ENCODE peak calls at places on chromosomes 12 and 14, in five cellular contexts. One of them, this sample, is unnamed.

GRCh38 chr12:114757926-114758325 is 74.0 kb upstream of the TBX3 start:
- DNase-seq in K562: no peak
- DNase-seq in GM12878: no peak
- DNase-seq in SK-N-SH: no peak
- DNase-seq in HCT116: no peak
- DNase-seq in this sample: no peak

GRCh38 chr14:24310387-24310665 is 386 bp downstream of the LTB4R2 start:
- DNase-seq in HCT116: no peak
- DNase-seq in SK-N-SH: no peak
- DNase-seq in GM12878: no peak
- DNase-seq in K562: no peak
- DNase-seq in this sample: no peak

GRCh38 chr14:36717363-36717762 is 55.7 kb downstream of the PAX9 start:
- DNase-seq in HCT116: no peak
- DNase-seq in GM12878: no peak
- DNase-seq in K562: no peak
- DNase-seq in SK-N-SH: no peak
- DNase-seq in this sample: no peak

GRCh38 chr14:97077253-97077653 is 280.1 kb downstream of the VRK1 start:
- DNase-seq in SK-N-SH: peak
- DNase-seq in GM12878: peak
- DNase-seq in K562: peak
- DNase-seq in HCT116: peak
- DNase-seq in this sample: no peak

GRCh38 chr14:88604213-88604612 is 41.4 kb downstream of the ZC3H14 start:
- DNase-seq in SK-N-SH: no peak
- DNase-seq in GM12878: no peak
- DNase-seq in K562: no peak
- DNase-seq in HCT116: no peak
- DNase-seq in this sample: no peak

GRCh38 chr12:15831315-15831993 is 42.3 kb upstream of the EPS8 start:
- DNase-seq in K562: no peak
- DNase-seq in SK-N-SH: no peak
- DNase-seq in HCT116: no peak
- DNase-seq in GM12878: no peak
- DNase-seq in this sample: no peak

GRCh38 chr14:82075566-82075965 is 541.9 kb upstream of the SEL1L start:
- DNase-seq in SK-N-SH: no peak
- DNase-seq in K562: no peak
- DNase-seq in GM12878: no peak
- DNase-seq in HCT116: no peak
- DNase-seq in this sample: no peak

GRCh38 chr12:93136243-93137015 is 207.3 kb upstream of the EEA1 start:
- DNase-seq in SK-N-SH: no peak
- DNase-seq in K562: no peak
- DNase-seq in HCT116: no peak
- DNase-seq in GM12878: no peak
- DNase-seq in this sample: no peak

GRCh38 chr12:51012570-51013236 is 13.5 kb downstream of the SLC11A2 start:
- DNase-seq in SK-N-SH: no peak
- DNase-seq in K562: no peak
- DNase-seq in HCT116: no peak
- DNase-seq in GM12878: no peak
- DNase-seq in this sample: no peak

GRCh38 chr14:34331728-34332623 is 130.1 kb downstream of the SPTSSA start:
- DNase-seq in K562: peak
- DNase-seq in GM12878: peak
- DNase-seq in SK-N-SH: peak
- DNase-seq in HCT116: peak
- DNase-seq in this sample: peak

GRCh38 chr12:12070674-12071661 is at the start of gene BCL2L14:
- DNase-seq in K562: no peak
- DNase-seq in GM12878: peak
- DNase-seq in SK-N-SH: no peak
- DNase-seq in HCT116: no peak
- DNase-seq in this sample: no peak

GRCh38 chr12:65602579-65603295 is 221.5 kb upstream of the HMGA2 start:
- DNase-seq in SK-N-SH: peak
- DNase-seq in HCT116: peak
- DNase-seq in GM12878: no peak
- DNase-seq in K562: peak
- DNase-seq in this sample: peak

GRCh38 chr12:110957652-110958051 is 37.3 kb upstream of the MYL2 start:
- DNase-seq in HCT116: no peak
- DNase-seq in GM12878: no peak
- DNase-seq in SK-N-SH: peak
- DNase-seq in K562: peak
- DNase-seq in this sample: no peak

DNA sequence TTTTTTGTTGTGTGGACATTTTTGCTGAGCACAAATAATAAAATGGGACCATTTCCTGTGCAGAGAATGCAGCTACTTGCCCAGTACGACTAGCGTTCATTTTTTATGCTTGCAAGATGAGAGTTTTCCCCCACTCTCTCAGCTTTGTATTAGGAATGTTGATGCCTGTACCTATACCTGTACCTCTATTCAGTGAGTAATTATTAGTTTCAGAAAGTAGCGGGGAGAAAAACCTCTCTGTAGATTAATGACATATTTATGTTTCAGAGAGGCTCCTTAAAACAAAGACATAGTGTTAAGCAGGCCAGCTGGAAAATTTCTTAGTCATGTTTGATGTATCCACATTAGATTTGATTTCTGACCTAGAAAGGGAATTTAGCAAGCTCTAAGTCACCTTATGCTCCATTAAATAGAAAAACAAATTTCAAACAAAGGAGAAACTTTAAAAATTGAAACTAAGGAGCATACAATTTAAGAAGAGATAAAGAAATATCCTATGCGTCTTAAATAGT is 146.6 kb downstream of the SRGAP1 start:
- DNase-seq in K562: no peak
- DNase-seq in SK-N-SH: no peak
- DNase-seq in HCT116: no peak
- DNase-seq in GM12878: no peak
- DNase-seq in this sample: no peak
- H2AFZ ChIP-seq in K562: no peak
- H2AFZ ChIP-seq in SK-N-SH: no peak
- H2AFZ ChIP-seq in HCT116: no peak
- H2AFZ ChIP-seq in GM12878: no peak
- H2AFZ ChIP-seq in this sample: no peak

GRCh38 chr12:49502590-49502989 is 36.2 kb upstream of the KCNH3 start:
- DNase-seq in HCT116: no peak
- DNase-seq in GM12878: no peak
- DNase-seq in SK-N-SH: no peak
- DNase-seq in K562: no peak
- DNase-seq in this sample: peak
- TF ChIP-seq MAX in HCT116: no peak
- TF ChIP-seq MAX in GM12878: no peak
- TF ChIP-seq MAX in SK-N-SH: no peak
- TF ChIP-seq MAX in K562: no peak
- TF ChIP-seq MAX in this sample: no peak

GRCh38 chr12:57893460-57894353 is 47.2 kb upstream of the CTDSP2 start:
- DNase-seq in K562: no peak
- DNase-seq in HCT116: no peak
- DNase-seq in SK-N-SH: peak
- DNase-seq in GM12878: no peak
- DNase-seq in this sample: peak
- H2AFZ ChIP-seq in K562: peak
- H2AFZ ChIP-seq in HCT116: no peak
- H2AFZ ChIP-seq in SK-N-SH: peak
- H2AFZ ChIP-seq in GM12878: no peak
- H2AFZ ChIP-seq in this sample: peak

DNA sequence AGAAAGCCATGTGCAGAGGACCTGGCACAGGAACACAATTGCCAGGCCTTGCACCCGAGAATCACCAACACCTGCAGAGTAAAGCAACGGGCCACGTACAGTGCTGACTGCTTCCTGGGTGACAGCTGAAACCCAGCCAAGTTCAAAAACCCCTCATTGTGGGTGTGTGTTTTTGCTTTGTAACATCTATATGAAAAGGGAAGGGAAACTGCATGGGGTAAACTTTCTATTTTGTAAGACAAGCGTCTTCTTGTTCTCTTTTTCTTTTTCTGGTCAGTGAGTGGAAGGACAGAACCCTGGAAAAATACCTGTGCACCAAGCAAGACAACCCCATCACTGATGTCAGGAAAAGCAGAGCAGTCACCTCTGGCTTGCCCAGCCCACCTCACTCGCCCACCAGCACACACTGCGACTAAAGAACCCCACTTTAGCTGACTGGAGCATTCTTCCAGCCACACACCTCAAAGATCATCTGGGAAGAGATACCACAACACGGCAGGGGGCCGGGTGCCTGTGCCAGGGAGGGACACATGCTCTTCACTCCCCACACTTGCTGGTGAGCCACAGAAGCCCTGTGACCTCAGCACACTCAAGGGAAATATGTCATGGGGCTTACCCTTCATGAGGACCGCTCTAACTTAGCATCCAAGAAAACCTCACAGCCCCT is 172.3 kb downstream of the NDUFA12 start:
- DNase-seq in SK-N-SH: no peak
- DNase-seq in HCT116: no peak
- DNase-seq in K562: no peak
- DNase-seq in GM12878: peak
- DNase-seq in this sample: no peak
- TF ChIP-seq MAX in SK-N-SH: no peak
- TF ChIP-seq MAX in HCT116: no peak
- TF ChIP-seq MAX in K562: no peak
- TF ChIP-seq MAX in GM12878: no peak
- TF ChIP-seq MAX in this sample: no peak

DNA sequence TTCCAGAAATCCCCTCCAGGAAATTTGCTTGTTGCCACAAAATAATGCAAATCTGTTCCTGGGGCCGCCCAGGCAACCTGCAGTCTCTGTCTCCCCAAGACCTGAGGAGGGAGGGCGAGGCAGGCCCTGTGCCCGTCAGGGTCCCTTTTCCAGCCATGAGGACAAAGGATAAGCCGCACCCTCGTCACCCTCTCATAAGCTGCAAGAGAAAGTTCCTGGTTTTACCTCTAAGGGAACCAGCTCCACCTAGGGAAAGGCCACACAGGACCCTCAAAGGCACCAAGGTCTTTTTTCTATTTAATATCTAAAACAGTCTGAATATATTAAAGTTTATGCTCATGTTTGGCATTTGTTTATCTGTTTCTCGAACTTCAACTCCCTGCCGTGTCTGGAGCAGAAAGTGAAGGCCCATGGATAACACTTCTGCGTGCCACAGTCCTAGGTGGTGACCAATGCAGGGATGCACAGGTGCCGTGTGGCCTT is 44.9 kb downstream of the PSMA6 start:
- DNase-seq in GM12878: no peak
- DNase-seq in HCT116: no peak
- DNase-seq in SK-N-SH: no peak
- DNase-seq in K562: no peak
- DNase-seq in this sample: no peak
- H2AFZ ChIP-seq in GM12878: no peak
- H2AFZ ChIP-seq in HCT116: no peak
- H2AFZ ChIP-seq in SK-N-SH: peak
- H2AFZ ChIP-seq in K562: peak
- H2AFZ ChIP-seq in this sample: peak

GRCh38 chr14:55609681-55610080 is 29.7 kb downstream of the KTN1 start:
- DNase-seq in HCT116: no peak
- DNase-seq in GM12878: no peak
- DNase-seq in K562: no peak
- DNase-seq in SK-N-SH: no peak
- DNase-seq in this sample: peak
- TF ChIP-seq MAX in HCT116: no peak
- TF ChIP-seq MAX in GM12878: no peak
- TF ChIP-seq MAX in K562: no peak
- TF ChIP-seq MAX in SK-N-SH: no peak
- TF ChIP-seq MAX in this sample: no peak

This sample was measured in endothelial cell of umbilical vein.